ENCODE peak calls at places on chromosome 3, in eight cellular contexts. D is heart right ventricle, A is body of pancreas, M is neural progenitor cell, H is DND-41, C is K562, J is fibroblast of lung, X is left ventricle myocardium inferior. P is an unnamed sample.

GRCh38 chr3:171607452-171607851 is 147.2 kb upstream of the TNIK start:
- DNase-seq in X (no peak), C (no peak), H (no peak), D (no peak), M (no peak), J (no peak), A (no peak), P (no peak)

GRCh38 chr3:33717616-33717865 is 513 bp downstream of the CLASP2 start:
- DNase-seq in X (peak; percentile 69), M (peak; percentile 87), D (peak; percentile 65), A (peak; percentile 70), H (peak; percentile 69), J (peak; percentile 62), C (peak; percentile 75), P (no peak)

GRCh38 chr3:194874783-194875182 is 189.1 kb downstream of the FAM43A start:
- DNase-seq in M (no peak), H (no peak), C (no peak), A (no peak), X (no peak), D (no peak), J (no peak), P (no peak)

GRCh38 chr3:39791603-39792002 is 17.8 kb upstream of the MYRIP start:
- DNase-seq in J (no peak), H (no peak), M (no peak), A (no peak), C (no peak), X (no peak), D (no peak), P (no peak)

GRCh38 chr3:171417813-171418212 is 42.4 kb downstream of the TNIK start:
- DNase-seq in X (peak; percentile 28), D (no peak), M (no peak), A (no peak), C (no peak), J (peak; percentile 91), H (no peak), P (no peak)

GRCh38 chr3:151772825-151773480 is 39.2 kb downstream of the AADACL2 start:
- DNase-seq in A (no peak), J (no peak), D (no peak), X (no peak), M (no peak), C (no peak), H (no peak), P (no peak)

GRCh38 chr3:140188285-140188684 is 253.3 kb downstream of the CLSTN2 start:
- DNase-seq in X (peak; percentile 40), C (no peak), M (no peak), H (no peak), A (peak; percentile 80), D (peak; percentile 12), J (no peak), P (no peak)

GRCh38 chr3:56974242-56974945 is 86.1 kb upstream of the SPATA12 start:
- DNase-seq in X (no peak), H (no peak), C (no peak), A (no peak), M (no peak), D (no peak), J (no peak), P (no peak)

GRCh38 chr3:151003024-151003771 is 30.7 kb upstream of the CLRN1 start:
- DNase-seq in H (no peak), M (no peak), X (no peak), A (no peak), C (no peak), J (peak; percentile 19), D (no peak), P (no peak)

GRCh38 chr3:121557426-121557934 is 10.3 kb upstream of the ARGFX start:
- DNase-seq in M (no peak), X (no peak), H (no peak), A (no peak), J (no peak), D (no peak), C (no peak), P (no peak)
- H3K27ac ChIP-seq in M (no peak overlapping the region), X (no peak overlapping the region), H (no peak overlapping the region), A (no peak overlapping the region), J (no peak overlapping the region), D (no peak overlapping the region), C (no peak overlapping the region), P (no peak overlapping the region)

DNA sequence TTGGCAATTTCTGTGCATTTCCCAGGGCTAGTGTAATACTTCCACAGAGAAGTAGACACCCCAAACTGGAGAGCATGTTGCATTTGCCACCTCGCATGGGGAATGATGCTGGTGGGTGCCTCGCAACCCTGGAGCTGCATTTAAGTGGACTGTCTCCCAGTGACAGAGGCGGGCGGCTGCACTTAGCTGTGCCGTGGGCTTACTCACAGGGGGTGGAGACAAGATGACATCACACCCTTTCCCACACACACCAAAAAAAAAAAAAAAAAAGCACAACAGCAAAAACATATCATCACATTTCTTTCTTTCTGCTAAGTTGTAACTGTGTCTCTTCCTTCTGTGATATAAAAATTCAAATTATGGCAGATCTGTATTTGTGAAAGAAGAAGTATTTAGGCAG is at the start of gene ABI3BP:
- DNase-seq in M (peak; percentile 20), D (peak; percentile 63), H (no peak), X (peak; percentile 66), A (peak; percentile 57), J (peak; percentile 84), C (no peak), P (peak; percentile 47)
- H3K4me3 ChIP-seq in M (no peak within 1 kb of the TSS), D (peak within 1 kb of the TSS; percentile 46), H (no peak within 1 kb of the TSS), X (peak within 1 kb of the TSS; percentile 61), A (no peak within 1 kb of the TSS), J (peak within 1 kb of the TSS; percentile 59), C (no peak within 1 kb of the TSS), P (peak within 1 kb of the TSS; percentile 30)

GRCh38 chr3:43996379-43997301 is 245.0 kb upstream of the TOPAZ1 start:
- DNase-seq in M (peak; percentile 81), J (peak; percentile 59), H (no peak), D (no peak), C (no peak), X (no peak), A (peak; percentile 21), P (no peak)
- TF ChIP-seq CTCF in M (peak; percentile 40), J (no peak), H (no peak), D (no peak), C (peak; percentile 18), X (peak; percentile 21), A (no peak), P (peak; percentile 41)

DNA sequence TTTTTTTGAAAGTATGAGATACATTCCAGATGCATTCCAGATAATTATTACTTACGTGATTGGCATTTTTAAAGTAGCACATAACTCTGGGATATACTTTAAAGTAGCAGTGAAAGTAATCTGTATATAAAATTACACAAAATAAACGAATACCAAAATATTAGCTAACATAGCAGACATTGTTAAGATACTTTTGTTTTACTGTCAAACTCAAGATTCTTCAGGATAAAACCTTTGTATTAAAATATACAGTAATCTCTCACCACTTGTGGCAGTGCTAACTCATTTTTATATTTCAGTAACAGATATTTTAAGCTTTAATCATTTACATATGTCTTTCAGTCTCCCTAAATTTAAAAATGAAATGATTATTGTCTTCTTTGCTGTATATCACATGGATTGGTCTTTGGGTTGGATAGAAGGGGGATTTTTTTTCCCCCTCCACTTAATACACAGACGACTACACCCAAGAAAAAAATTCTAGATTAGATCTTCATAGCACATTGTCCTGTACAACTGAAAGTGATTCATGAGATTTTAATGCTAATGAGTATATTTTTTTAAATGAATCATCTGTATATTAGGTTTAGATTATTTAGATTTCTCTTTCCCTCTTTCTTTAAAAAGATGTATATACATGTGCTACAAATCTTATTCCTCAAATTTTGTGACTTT is 24.6 kb upstream of the EBLN2 start:
- DNase-seq in A (no peak), H (no peak), M (no peak), J (no peak), X (no peak), D (no peak), C (no peak), P (no peak)
- H3K27ac ChIP-seq in A (no peak overlapping the region), H (no peak overlapping the region), M (no peak overlapping the region), J (peak overlapping the region; percentile 4), X (peak overlapping the region; percentile 43), D (no peak overlapping the region), C (no peak overlapping the region), P (peak overlapping the region; percentile 16)

GRCh38 chr3:189805375-189806067 is 174.3 kb downstream of the TP63 start:
- DNase-seq in J (no peak), H (no peak), A (no peak), M (no peak), X (no peak), D (no peak), C (no peak), P (no peak)

GRCh38 chr3:189808246-189809007 is 177.2 kb downstream of the TP63 start:
- DNase-seq in C (no peak), M (no peak), J (no peak), X (no peak), A (no peak), D (no peak), H (no peak), P (no peak)

GRCh38 chr3:189803254-189803653 is 172.1 kb downstream of the TP63 start:
- DNase-seq in C (no peak), H (no peak), D (no peak), X (no peak), J (no peak), M (no peak), A (no peak), P (no peak)

GRCh38 chr3:189809583-189809982 is 178.4 kb downstream of the TP63 start:
- DNase-seq in D (no peak), H (no peak), J (peak; percentile 2), X (no peak), M (no peak), A (no peak), C (no peak), P (no peak)

DNA sequence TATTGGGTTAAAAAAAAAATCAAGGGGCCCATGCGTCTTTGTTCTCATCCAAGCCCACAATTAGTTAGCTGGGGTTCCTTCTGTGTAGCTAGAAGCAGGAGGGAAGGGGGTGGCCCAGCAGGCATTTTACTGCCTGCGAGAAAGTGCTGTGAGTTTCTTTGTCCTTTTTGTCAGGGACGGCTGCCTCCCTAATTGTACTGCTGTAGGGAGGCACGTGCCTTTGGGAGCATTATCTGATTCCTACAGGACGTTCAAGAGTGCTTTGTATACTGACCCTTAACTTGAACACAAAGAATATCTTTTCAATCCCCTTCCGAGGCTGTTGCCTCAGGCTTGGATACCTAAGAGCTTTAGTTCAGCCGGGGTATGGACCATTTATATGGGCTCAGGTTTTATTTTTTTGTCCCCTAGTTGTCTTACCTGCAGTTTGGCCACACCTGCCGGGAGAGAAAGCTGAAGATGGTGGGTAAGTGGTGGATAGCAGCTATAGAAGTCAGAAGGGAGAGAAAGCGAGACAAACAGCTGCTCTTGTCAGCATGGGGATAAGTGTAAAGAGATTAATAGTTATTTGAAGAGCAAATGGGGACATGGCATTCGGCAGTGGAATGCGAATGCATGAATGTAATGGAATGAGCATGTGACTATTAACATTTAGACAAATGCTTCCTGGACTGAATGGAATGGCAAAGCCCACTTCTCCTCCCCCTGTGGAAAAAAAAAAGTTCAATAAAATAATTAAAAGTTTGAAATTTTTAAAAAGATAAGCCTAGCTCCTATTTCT is 175.2 kb downstream of the TP63 start:
- DNase-seq in M (peak; percentile 85), J (no peak), C (no peak), H (no peak), X (no peak), D (no peak), A (no peak), P (no peak)
- H3K4me3 ChIP-seq in M (no peak overlapping the region), J (no peak overlapping the region), C (no peak overlapping the region), H (no peak overlapping the region), X (no peak overlapping the region), D (no peak overlapping the region), A (no peak overlapping the region), P (no peak overlapping the region)

GRCh38 chr3:50336452-50337174 is 4.0 kb downstream of the RASSF1 start:
- DNase-seq in M (peak; percentile 37), J (peak; percentile 26), A (no peak), D (no peak), H (no peak), C (peak; percentile 66), X (no peak), P (no peak)
- TF ChIP-seq CTCF in M (peak; percentile 4), J (no peak), A (no peak), D (no peak), H (peak; percentile 1), C (no peak), X (no peak), P (no peak)

P was measured in dorsolateral prefrontal cortex.